ENCODE peak calls at places on chromosomes 11 and 22, in four cellular contexts. B is colonic mucosa; F is CD8-positive, alpha-beta memory T cell; U is HAP-1. O is an unnamed sample.

GRCh38 chr11:17418437-17418836 is 30.0 kb upstream of the KCNJ11 start:
- DNase-seq in B (no peak), F (no peak), U (no peak), O (no peak)

GRCh38 chr11:75639752-75640151 is 29.1 kb downstream of the MAP6 start:
- DNase-seq in B (peak; percentile 50), F (no peak), U (peak; percentile 73), O (peak; percentile 22)

GRCh38 chr22:29031236-29031982 is 30.2 kb downstream of the C22orf31 start:
- DNase-seq in B (peak; percentile 58), F (no peak), U (no peak), O (peak; percentile 79)

GRCh38 chr11:78961186-78961782 is 386.6 kb upstream of the NARS2 start:
- DNase-seq in B (peak; percentile 39), F (no peak), U (peak; percentile 15), O (no peak)

GRCh38 chr11:108973402-108974119 is 308.7 kb downstream of the DDX10 start:
- DNase-seq in B (no peak), F (no peak), U (no peak), O (no peak)

GRCh38 chr22:37416806-37417205 is 10.5 kb downstream of the ELFN2 start:
- DNase-seq in B (no peak), F (no peak), U (peak; percentile 40), O (no peak)

GRCh38 chr22:40334060-40334459 is 12.2 kb upstream of the ADSL start:
- DNase-seq in B (no peak), F (no peak), U (no peak), O (no peak)

GRCh38 chr22:37848587-37849088 is 581 bp upstream of the EIF3L start:
- DNase-seq in B (no peak), F (no peak), U (peak; percentile 25), O (no peak)

GRCh38 chr22:17368727-17369552 is at the start of gene CECR2:
- DNase-seq in B (peak; percentile 25), F (no peak), U (peak; percentile 89), O (no peak)

GRCh38 chr11:124069429-124070401 is 28.6 kb upstream of the OR10G7 start:
- DNase-seq in B (peak; percentile 59), F (no peak), U (peak; percentile 77), O (no peak)

GRCh38 chr11:34356576-34356917 is 1.3 kb downstream of the ABTB2 start:
- DNase-seq in B (no peak), F (no peak), U (peak; percentile 47), O (peak; percentile 43)

GRCh38 chr22:30439836-30440235 is 14.3 kb downstream of the MTFP1 start:
- DNase-seq in B (no peak), F (no peak), U (no peak), O (no peak)

GRCh38 chr11:59289356-59289755 is 69.3 kb upstream of the OR5AN1 start:
- DNase-seq in B (no peak), F (no peak), U (no peak), O (no peak)

GRCh38 chr11:8222820-8223512 is 40.7 kb downstream of the LMO1 start:
- DNase-seq in B (no peak), F (no peak), U (no peak), O (no peak)

GRCh38 chr11:3040881-3041280 is 16.3 kb downstream of the CARS1 start:
- DNase-seq in B (no peak), F (no peak), U (no peak), O (no peak)

GRCh38 chr11:105719073-105719846 is 109.4 kb downstream of the GRIA4 start:
- DNase-seq in B (no peak), F (no peak), U (no peak), O (no peak)

GRCh38 chr22:19691721-19692341 is 22.5 kb upstream of the SEPTIN5 start:
- DNase-seq in B (no peak), F (no peak), U (no peak), O (no peak)

GRCh38 chr11:44777537-44778199 is 50.9 kb downstream of the TSPAN18 start:
- DNase-seq in B (no peak), F (no peak), U (no peak), O (no peak)

GRCh38 chr11:111570796-111571195 is 30.3 kb downstream of the LAYN start:
- DNase-seq in B (no peak), F (no peak), U (no peak), O (no peak)

GRCh38 chr11:124080319-124081001 is 34.8 kb upstream of the VWA5A start:
- DNase-seq in B (no peak), F (no peak), U (no peak), O (no peak)

GRCh38 chr11:133239530-133239929 is 292.8 kb downstream of the OPCML start:
- DNase-seq in B (no peak), F (no peak), U (no peak), O (no peak)

GRCh38 chr11:528166-528814 is 7.1 kb downstream of the HRAS start:
- DNase-seq in B (no peak), F (no peak), U (no peak), O (no peak)

GRCh38 chr11:4019891-4020290 is 74.7 kb upstream of the RRM1 start:
- DNase-seq in B (no peak), F (no peak), U (no peak), O (no peak)

GRCh38 chr11:63448646-63449045 is 42.3 kb downstream of the PLAAT5 start:
- DNase-seq in B (no peak), F (no peak), U (no peak), O (no peak)

GRCh38 chr11:58301576-58301975 is 33.5 kb upstream of the OR10W1 start:
- DNase-seq in B (no peak), F (no peak), U (no peak), O (no peak)

GRCh38 chr11:66388746-66389386 is 17.3 kb upstream of the SLC29A2 start:
- DNase-seq in B (peak; percentile 83), F (peak; percentile 59), U (peak; percentile 86), O (no peak)

GRCh38 chr11:39174228-39174627 is 2285.2 kb downstream of the LRRC4C start:
- DNase-seq in B (no peak), F (no peak), U (no peak), O (no peak)

GRCh38 chr22:49103314-49104052 is 724.2 kb downstream of the BRD1 start:
- DNase-seq in B (no peak), F (no peak), U (no peak), O (no peak)

GRCh38 chr11:45648931-45649330 is 16.5 kb downstream of the CHST1 start:
- DNase-seq in B (no peak), F (no peak), U (no peak), O (no peak)

GRCh38 chr11:72378704-72379383 is 55.5 kb downstream of the CLPB start:
- DNase-seq in B (peak; percentile 21), F (no peak), U (no peak), O (peak; percentile 22)

GRCh38 chr22:29310863-29311339 is 4.5 kb downstream of the GAS2L1 start:
- DNase-seq in B (peak; percentile 94), F (peak; percentile 28), U (peak; percentile 84), O (peak; percentile 92)

GRCh38 chr22:35369996-35370395 is 10.9 kb upstream of the HMOX1 start:
- DNase-seq in B (no peak), F (no peak), U (peak; percentile 75), O (no peak)

GRCh38 chr11:86896486-86896885 is 58.7 kb downstream of the FZD4 start:
- DNase-seq in B (no peak), F (no peak), U (no peak), O (no peak)

GRCh38 chr22:41300661-41301060 is 664 bp upstream of the ZC3H7B start:
- DNase-seq in B (no peak), F (no peak), U (no peak), O (no peak)

GRCh38 chr22:27381960-27382742 is 419.4 kb downstream of the MN1 start:
- DNase-seq in B (no peak), F (no peak), U (no peak), O (no peak)

GRCh38 chr11:47270331-47271271 is 668 bp downstream of the MADD start:
- DNase-seq in B (peak; percentile 53), F (peak; percentile 55), U (peak; percentile 47), O (no peak)
- H3K4me1 ChIP-seq in B (peaks cover 24% of the 10 kb centered on the region), F (peaks cover 34% of the 10 kb centered on the region), U (peaks cover 19% of the 10 kb centered on the region), O (peaks cover 21% of the 10 kb centered on the region)

GRCh38 chr22:45061332-45061731 is 51.5 kb upstream of the PHF21B start:
- DNase-seq in B (no peak), F (no peak), U (no peak), O (no peak)
- H3K4me1 ChIP-seq in B (no peaks in the 10 kb centered on the region), F (no peaks in the 10 kb centered on the region), U (no peaks in the 10 kb centered on the region), O (no peaks in the 10 kb centered on the region)

GRCh38 chr11:118911880-118912741 is 13.6 kb downstream of the BCL9L start:
- DNase-seq in B (peak; percentile 90), F (peak; percentile 49), U (peak; percentile 83), O (peak; percentile 80)
- H3K4me1 ChIP-seq in B (peaks cover 60% of the 10 kb centered on the region), F (peaks cover 94% of the 10 kb centered on the region), U (peaks cover 35% of the 10 kb centered on the region), O (peaks cover 96% of the 10 kb centered on the region)

DNA sequence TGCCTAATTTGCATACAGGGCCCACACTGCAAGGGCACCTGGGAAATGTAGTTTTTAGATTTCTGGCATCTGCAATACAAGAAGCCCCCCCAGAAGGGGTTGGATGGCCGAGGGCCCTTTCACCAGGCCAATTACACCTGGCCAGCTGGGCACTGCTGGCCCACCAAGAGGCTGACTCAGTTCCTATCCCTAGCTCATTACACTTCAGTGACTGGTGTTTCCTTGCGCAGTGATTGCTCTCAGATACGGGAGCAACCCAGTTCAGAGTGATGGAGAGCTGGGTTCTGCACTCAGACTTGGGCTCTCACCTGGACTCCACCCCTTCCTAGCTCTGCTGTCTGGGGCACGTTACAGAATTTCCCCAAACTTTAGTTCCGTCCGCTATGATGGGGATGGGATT is 81.1 kb upstream of the SHANK2 start:
- DNase-seq in B (no peak), F (no peak), U (no peak), O (no peak)
- H3K4me1 ChIP-seq in B (no peaks in the 10 kb centered on the region), F (no peaks in the 10 kb centered on the region), U (no peaks in the 10 kb centered on the region), O (no peaks in the 10 kb centered on the region)

O was measured in thoracic aorta.